ENCODE peak calls at places on chromosomes 6 and 20, in four cellular contexts. One of them, this sample, is unnamed. For H3K4me1, the result is how much of the 10 kb centered on the place peaks cover.

GRCh38 chr6:39084506-39084905 is 30.5 kb downstream of the SAYSD1 start:
- DNase-seq in heart right ventricle: no peak
- DNase-seq in tibial artery: no peak
- DNase-seq in colonic mucosa: no peak
- DNase-seq in this sample: no peak

GRCh38 chr20:48287552-48288170 is 502.4 kb upstream of the SULF2 start:
- DNase-seq in heart right ventricle: no peak
- DNase-seq in colonic mucosa: no peak
- DNase-seq in tibial artery: no peak
- DNase-seq in this sample: no peak

GRCh38 chr6:13175759-13176158 is 152.6 kb downstream of the TBC1D7 start:
- DNase-seq in heart right ventricle: no peak
- DNase-seq in colonic mucosa: no peak
- DNase-seq in tibial artery: no peak
- DNase-seq in this sample: no peak

GRCh38 chr6:170345662-170346061 is 39.1 kb downstream of the FAM120B start:
- DNase-seq in tibial artery: no peak
- DNase-seq in heart right ventricle: no peak
- DNase-seq in colonic mucosa: no peak
- DNase-seq in this sample: no peak

GRCh38 chr6:139713911-139714527 is 339.6 kb upstream of the CITED2 start:
- DNase-seq in heart right ventricle: no peak
- DNase-seq in colonic mucosa: no peak
- DNase-seq in tibial artery: no peak
- DNase-seq in this sample: no peak

GRCh38 chr20:62711703-62712101 is 3.1 kb downstream of the NTSR1 start:
- DNase-seq in heart right ventricle: no peak
- DNase-seq in tibial artery: no peak
- DNase-seq in colonic mucosa: no peak
- DNase-seq in this sample: no peak

GRCh38 chr6:20437639-20438038 is 36.0 kb downstream of the E2F3 start:
- DNase-seq in tibial artery: no peak
- DNase-seq in heart right ventricle: no peak
- DNase-seq in colonic mucosa: no peak
- DNase-seq in this sample: no peak

GRCh38 chr20:63330940-63331339 is 30.2 kb downstream of the CHRNA4 start:
- DNase-seq in tibial artery: no peak
- DNase-seq in colonic mucosa: no peak
- DNase-seq in heart right ventricle: no peak
- DNase-seq in this sample: no peak

GRCh38 chr6:125358898-125359297 is 57.1 kb upstream of the HDDC2 start:
- DNase-seq in tibial artery: no peak
- DNase-seq in colonic mucosa: no peak
- DNase-seq in heart right ventricle: no peak
- DNase-seq in this sample: no peak

GRCh38 chr6:164417537-164417936 is 891.9 kb downstream of the C6orf118 start:
- DNase-seq in heart right ventricle: no peak
- DNase-seq in colonic mucosa: no peak
- DNase-seq in tibial artery: no peak
- DNase-seq in this sample: no peak

GRCh38 chr6:151004415-151005024 is 139.0 kb downstream of the MTHFD1L start:
- DNase-seq in colonic mucosa: no peak
- DNase-seq in heart right ventricle: no peak
- DNase-seq in tibial artery: peak
- DNase-seq in this sample: peak

GRCh38 chr6:146551545-146551944 is 7.9 kb downstream of the RAB32 start:
- DNase-seq in heart right ventricle: no peak
- DNase-seq in tibial artery: no peak
- DNase-seq in colonic mucosa: no peak
- DNase-seq in this sample: no peak

GRCh38 chr6:27296106-27296783 is 15.8 kb downstream of the POM121L2 start:
- DNase-seq in colonic mucosa: no peak
- DNase-seq in heart right ventricle: no peak
- DNase-seq in tibial artery: no peak
- DNase-seq in this sample: no peak

GRCh38 chr6:37168809-37169457 is 1.0 kb upstream of the PIM1 start:
- DNase-seq in tibial artery: no peak
- DNase-seq in heart right ventricle: no peak
- DNase-seq in colonic mucosa: no peak
- DNase-seq in this sample: no peak

GRCh38 chr6:132399376-132400074 is 1.8 kb downstream of the MOXD1 start:
- DNase-seq in heart right ventricle: no peak
- DNase-seq in tibial artery: no peak
- DNase-seq in colonic mucosa: no peak
- DNase-seq in this sample: no peak

GRCh38 chr20:47275548-47275947 is 81.0 kb downstream of the ZMYND8 start:
- DNase-seq in heart right ventricle: no peak
- DNase-seq in colonic mucosa: no peak
- DNase-seq in tibial artery: no peak
- DNase-seq in this sample: no peak
- H3K4me1 ChIP-seq in heart right ventricle: under half
- H3K4me1 ChIP-seq in colonic mucosa: under half
- H3K4me1 ChIP-seq in tibial artery: half or more
- H3K4me1 ChIP-seq in this sample: under half

DNA sequence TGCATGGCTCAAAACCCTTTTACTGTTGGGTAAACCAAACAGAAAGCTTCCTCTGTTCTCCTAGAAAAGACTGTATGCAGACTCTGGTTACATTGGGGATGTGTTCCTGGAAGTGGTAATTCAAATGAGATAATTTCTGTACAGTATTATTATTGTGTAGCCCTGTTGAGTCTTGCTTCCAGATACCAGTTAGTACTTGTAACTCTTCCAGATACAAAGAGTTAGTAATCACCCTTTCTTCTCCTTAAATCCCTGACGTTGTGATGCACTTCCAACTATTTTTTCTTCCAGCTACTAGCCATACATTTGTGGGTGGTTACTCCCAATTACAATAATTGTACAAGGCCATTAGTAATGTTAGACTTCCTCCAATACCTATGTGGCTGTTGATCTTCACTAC is 42.3 kb upstream of the GRIK2 start:
- DNase-seq in tibial artery: no peak
- DNase-seq in colonic mucosa: no peak
- DNase-seq in heart right ventricle: no peak
- DNase-seq in this sample: no peak
- H3K4me3 ChIP-seq in tibial artery: no peak
- H3K4me3 ChIP-seq in colonic mucosa: no peak
- H3K4me3 ChIP-seq in heart right ventricle: no peak
- H3K4me3 ChIP-seq in this sample: no peak

GRCh38 chr20:6974819-6975218 is 207.3 kb downstream of the BMP2 start:
- DNase-seq in colonic mucosa: no peak
- DNase-seq in heart right ventricle: no peak
- DNase-seq in tibial artery: no peak
- DNase-seq in this sample: no peak

GRCh38 chr20:6976096-6976495 is 208.6 kb downstream of the BMP2 start:
- DNase-seq in tibial artery: no peak
- DNase-seq in heart right ventricle: no peak
- DNase-seq in colonic mucosa: no peak
- DNase-seq in this sample: no peak

GRCh38 chr20:6976535-6976934 is 209.0 kb downstream of the BMP2 start:
- DNase-seq in tibial artery: no peak
- DNase-seq in heart right ventricle: no peak
- DNase-seq in colonic mucosa: no peak
- DNase-seq in this sample: no peak

DNA sequence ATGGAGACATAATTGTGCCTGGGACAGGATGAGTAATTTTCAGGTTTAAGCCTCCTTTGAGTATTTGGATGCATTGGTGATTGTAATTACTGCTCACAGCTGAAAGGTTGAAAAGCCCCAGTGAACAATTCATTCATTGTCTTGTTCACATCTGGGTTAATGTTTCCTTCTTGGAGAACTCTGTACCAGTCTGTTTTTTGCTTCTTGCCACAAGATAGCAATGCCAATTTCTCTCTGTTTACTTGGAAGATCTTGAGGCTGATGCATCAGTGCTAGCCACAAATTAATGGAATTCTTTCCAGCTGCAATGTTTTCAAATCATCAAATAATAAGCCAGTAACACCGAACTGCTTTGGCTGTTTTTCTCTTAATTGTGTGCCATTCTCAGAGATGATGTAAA is 207.8 kb downstream of the BMP2 start:
- DNase-seq in heart right ventricle: no peak
- DNase-seq in colonic mucosa: no peak
- DNase-seq in tibial artery: no peak
- DNase-seq in this sample: no peak
- H3K4me1 ChIP-seq in heart right ventricle: under half
- H3K4me1 ChIP-seq in colonic mucosa: under half
- H3K4me1 ChIP-seq in tibial artery: under half
- H3K4me1 ChIP-seq in this sample: under half

GRCh38 chr6:21856096-21856825 is 262.7 kb downstream of the SOX4 start:
- DNase-seq in heart right ventricle: no peak
- DNase-seq in colonic mucosa: no peak
- DNase-seq in tibial artery: no peak
- DNase-seq in this sample: no peak

GRCh38 chr6:21861942-21862341 is 268.4 kb downstream of the SOX4 start:
- DNase-seq in colonic mucosa: no peak
- DNase-seq in tibial artery: no peak
- DNase-seq in heart right ventricle: no peak
- DNase-seq in this sample: no peak

GRCh38 chr6:21859193-21859735 is 265.7 kb downstream of the SOX4 start:
- DNase-seq in heart right ventricle: no peak
- DNase-seq in tibial artery: no peak
- DNase-seq in colonic mucosa: no peak
- DNase-seq in this sample: no peak

GRCh38 chr6:21856844-21857243 is 263.3 kb downstream of the SOX4 start:
- DNase-seq in heart right ventricle: no peak
- DNase-seq in colonic mucosa: no peak
- DNase-seq in tibial artery: no peak
- DNase-seq in this sample: no peak
- H3K4me3 ChIP-seq in heart right ventricle: no peak
- H3K4me3 ChIP-seq in colonic mucosa: no peak
- H3K4me3 ChIP-seq in tibial artery: no peak
- H3K4me3 ChIP-seq in this sample: no peak

This sample was measured in right atrium auricular region.